ENCODE peak calls at places on chromosomes 2 and 18, in eight cellular contexts. I is CD4-positive, alpha-beta memory T cell; P is adrenal gland; O is colonic mucosa; Z is ovary; E is psoas muscle; Y is transverse colon; B is cardiac muscle cell. L is an unnamed sample.
A peak's percentile ranks its signal among the peaks of the same experiment; 100 is the strongest.

GRCh38 chr2:222844323-222844722 is 16.5 kb upstream of the ACSL3 start:
- DNase-seq in I (no peak), P (peak; percentile 39), O (no peak), Z (no peak), E (no peak), Y (no peak), B (peak; percentile 84), L (no peak)

GRCh38 chr2:234873828-234874173 is 78.0 kb upstream of the SH3BP4 start:
- DNase-seq in I (no peak), P (no peak), O (peak; percentile 46), Z (no peak), E (no peak), Y (peak; percentile 12), B (peak; percentile 53), L (no peak)

GRCh38 chr18:10259075-10259474 is 195.4 kb upstream of the APCDD1 start:
- DNase-seq in I (no peak), P (peak; percentile 35), O (no peak), Z (no peak), E (no peak), Y (no peak), B (no peak), L (no peak)

GRCh38 chr2:171407030-171407707 is 26.6 kb downstream of the METTL8 start:
- DNase-seq in I (no peak), P (no peak), O (no peak), Z (no peak), E (no peak), Y (no peak), B (no peak), L (no peak)

GRCh38 chr2:164060031-164060430 is 324.2 kb upstream of the FIGN start:
- DNase-seq in I (no peak), P (no peak), O (no peak), Z (no peak), E (no peak), Y (no peak), B (no peak), L (no peak)

GRCh38 chr2:36615214-36615613 is 17.2 kb upstream of the FEZ2 start:
- DNase-seq in I (no peak), P (no peak), O (no peak), Z (no peak), E (no peak), Y (no peak), B (peak; percentile 63), L (no peak)

GRCh38 chr2:237414056-237414661 is at the start of gene COL6A3:
- DNase-seq in I (no peak), P (no peak), O (peak; percentile 56), Z (peak; percentile 93), E (peak; percentile 88), Y (peak; percentile 43), B (peak; percentile 96), L (peak; percentile 73)

GRCh38 chr2:42725657-42726056 is 38.3 kb downstream of the OXER1 start:
- DNase-seq in I (no peak), P (no peak), O (no peak), Z (no peak), E (no peak), Y (no peak), B (no peak), L (no peak)

GRCh38 chr2:215530191-215530968 is 94.5 kb upstream of the FN1 start:
- DNase-seq in I (no peak), P (no peak), O (no peak), Z (no peak), E (no peak), Y (no peak), B (peak; percentile 36), L (no peak)

DNA sequence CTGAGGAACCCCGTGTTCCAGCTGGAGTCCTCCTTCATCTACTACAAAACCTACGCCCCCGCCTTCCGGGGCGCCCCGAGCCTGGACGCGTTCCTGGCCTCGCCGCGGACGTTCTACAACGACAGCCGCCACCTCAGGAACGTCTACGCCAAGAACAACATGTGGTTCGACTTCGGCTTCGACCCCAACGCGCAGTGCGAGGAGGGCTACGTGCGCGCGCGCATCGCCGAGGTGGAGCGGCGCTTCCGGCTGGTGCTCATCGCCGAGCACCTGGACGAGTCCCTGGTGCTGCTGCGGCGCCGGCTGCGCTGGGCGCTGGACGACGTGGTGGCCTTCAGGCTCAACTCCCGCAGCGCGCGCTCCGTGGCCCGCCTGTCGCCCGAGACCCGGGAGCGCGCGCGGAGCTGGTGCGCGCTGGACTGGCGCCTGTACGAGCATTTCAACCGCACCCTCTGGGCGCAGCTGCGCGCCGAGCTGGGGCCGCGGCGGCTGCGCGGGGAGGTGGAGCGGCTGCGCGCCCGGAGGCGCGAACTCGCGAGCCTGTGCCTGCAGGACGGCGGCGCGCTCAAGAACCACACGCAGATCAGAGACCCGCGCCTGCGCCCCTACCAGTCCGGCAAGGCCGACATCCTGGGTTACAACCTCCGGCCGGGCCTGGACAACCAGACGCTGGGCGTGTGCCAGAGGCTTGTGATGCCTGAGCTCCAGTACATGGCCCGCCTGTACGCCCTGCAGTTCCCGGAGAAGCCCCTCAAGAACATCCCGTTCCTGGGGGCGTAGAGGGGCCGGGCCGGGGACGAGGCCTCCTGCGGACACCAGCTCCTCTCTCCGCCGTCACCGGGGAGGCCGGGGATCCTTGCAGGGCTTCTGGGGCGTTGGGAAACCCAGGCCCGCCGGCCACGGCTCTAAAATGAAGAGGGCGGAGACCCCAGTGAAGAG is 5.3 kb upstream of the NEU4 start:
- DNase-seq in I (peak; percentile 48), P (peak; percentile 70), O (peak; percentile 26), Z (peak; percentile 70), E (peak; percentile 83), Y (peak; percentile 28), B (peak; percentile 74), L (peak; percentile 40)
- H3K4me3 ChIP-seq in I (peak overlapping the region; percentile 36), P (no peak overlapping the region), O (peak overlapping the region; percentile 20), Z (peak overlapping the region; percentile 25), E (peak overlapping the region; percentile 61), Y (peak overlapping the region; percentile 28), B (peak overlapping the region; percentile 30), L (peak overlapping the region; percentile 67)

GRCh38 chr2:152432765-152433164 is 97.8 kb downstream of the FMNL2 start:
- DNase-seq in I (no peak), P (no peak), O (no peak), Z (no peak), E (no peak), Y (no peak), B (no peak), L (no peak)

GRCh38 chr2:152433289-152433688 is 98.3 kb downstream of the FMNL2 start:
- DNase-seq in I (no peak), P (no peak), O (no peak), Z (no peak), E (no peak), Y (no peak), B (no peak), L (no peak)

GRCh38 chr2:152433814-152434213 is 98.8 kb downstream of the FMNL2 start:
- DNase-seq in I (no peak), P (no peak), O (no peak), Z (no peak), E (no peak), Y (no peak), B (no peak), L (no peak)

GRCh38 chr2:152431370-152432098 is 96.6 kb downstream of the FMNL2 start:
- DNase-seq in I (no peak), P (peak; percentile 65), O (no peak), Z (no peak), E (no peak), Y (no peak), B (no peak), L (no peak)

GRCh38 chr2:152432206-152432653 is 97.3 kb downstream of the FMNL2 start:
- DNase-seq in I (no peak), P (peak; percentile 58), O (no peak), Z (no peak), E (peak; percentile 60), Y (no peak), B (peak; percentile 92), L (no peak)
- H3K4me1 ChIP-seq in I (no peaks in the 10 kb centered on the region), P (peaks cover 35% of the 10 kb centered on the region), O (no peaks in the 10 kb centered on the region), Z (peaks cover 6% of the 10 kb centered on the region), E (peaks cover 44% of the 10 kb centered on the region), Y (peaks cover 11% of the 10 kb centered on the region), B (peaks cover 8% of the 10 kb centered on the region), L (peaks cover 29% of the 10 kb centered on the region)

GRCh38 chr2:28089486-28089885 is 199.0 kb downstream of the BABAM2 start:
- DNase-seq in I (no peak), P (no peak), O (no peak), Z (no peak), E (no peak), Y (no peak), B (no peak), L (no peak)
- H3K27ac ChIP-seq in I (no peak overlapping the region), P (no peak overlapping the region), O (no peak overlapping the region), Z (no peak overlapping the region), E (no peak overlapping the region), Y (no peak overlapping the region), B (no peak overlapping the region), L (no peak overlapping the region)

DNA sequence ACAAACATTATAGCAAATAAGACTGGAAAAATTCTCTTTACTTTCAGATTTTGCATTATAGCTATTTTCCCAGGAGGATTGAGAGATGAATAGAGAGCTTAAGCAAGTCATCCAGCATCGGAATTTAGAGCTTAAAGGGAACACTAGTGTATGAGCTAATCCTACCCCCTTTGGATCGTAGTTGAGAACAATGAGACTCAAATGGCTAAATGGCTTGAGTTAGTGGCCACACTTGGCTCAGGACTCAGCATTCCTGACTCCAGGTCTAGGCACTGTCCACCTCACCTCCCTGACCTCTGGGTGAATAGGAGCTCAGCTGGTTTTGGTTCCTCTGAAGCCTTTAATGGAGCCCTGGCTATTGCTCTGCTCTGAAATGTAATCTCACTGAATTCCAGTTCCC is 97.5 kb upstream of the CXCR4 start:
- DNase-seq in I (no peak), P (no peak), O (no peak), Z (no peak), E (no peak), Y (no peak), B (no peak), L (no peak)
- H3K4me3 ChIP-seq in I (no peak overlapping the region), P (no peak overlapping the region), O (no peak overlapping the region), Z (no peak overlapping the region), E (no peak overlapping the region), Y (no peak overlapping the region), B (no peak overlapping the region), L (no peak overlapping the region)

DNA sequence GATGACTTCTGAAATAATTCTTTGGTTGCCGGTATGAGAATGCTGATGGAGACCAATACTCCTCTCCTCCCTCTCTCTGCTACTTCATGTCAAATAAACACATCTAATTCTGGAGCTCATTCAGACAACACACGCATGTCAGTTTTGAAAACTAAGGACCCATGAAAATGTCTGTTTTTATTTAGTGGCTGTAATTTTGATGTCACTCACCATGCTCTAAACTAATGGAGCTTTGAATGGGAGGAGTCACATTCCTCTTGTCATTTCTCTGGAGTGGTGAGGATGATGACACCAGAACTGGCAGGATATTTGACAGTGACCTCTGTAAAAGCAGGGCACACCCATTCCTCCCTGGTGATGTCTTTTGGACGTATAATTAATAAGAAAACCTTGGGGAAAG is 163.0 kb downstream of the PHLPP1 start:
- DNase-seq in I (no peak), P (peak; percentile 35), O (no peak), Z (no peak), E (no peak), Y (no peak), B (no peak), L (no peak)
- H3K4me1 ChIP-seq in I (no peaks in the 10 kb centered on the region), P (peaks cover 33% of the 10 kb centered on the region), O (no peaks in the 10 kb centered on the region), Z (no peaks in the 10 kb centered on the region), E (peaks cover 9% of the 10 kb centered on the region), Y (no peaks in the 10 kb centered on the region), B (peaks cover 44% of the 10 kb centered on the region), L (peaks cover 55% of the 10 kb centered on the region)